ENCODE peak calls at places on chromosomes 2 and 18, in five cellular contexts. M is NCI-H2081; X is GDM1; T is CD8-positive, alpha-beta memory T cell; P is GM23338. J is an unnamed sample.

GRCh38 chr2:237465515-237466227 is 21.4 kb upstream of the MLPH start:
- DNase-seq in M (no peak), X (no peak), T (no peak), P (no peak), J (no peak)

GRCh38 chr2:20350105-20350712 is 435 bp downstream of the PUM2 start:
- DNase-seq in M (peak), X (peak), T (no peak), P (peak), J (no peak)

GRCh38 chr18:60372598-60372997 is at the start of gene MC4R:
- DNase-seq in M (peak), X (no peak), T (no peak), P (peak), J (peak)

GRCh38 chr18:56550121-56550520 is 88.3 kb downstream of the TXNL1 start:
- DNase-seq in M (no peak), X (no peak), T (no peak), P (no peak), J (no peak)

GRCh38 chr2:72973566-72974435 is 56.5 kb downstream of the EMX1 start:
- DNase-seq in M (peak), X (peak), T (no peak), P (peak), J (peak)

GRCh38 chr2:144267209-144267608 is 252.7 kb downstream of the ZEB2 start:
- DNase-seq in M (no peak), X (no peak), T (peak), P (no peak), J (no peak)

GRCh38 chr18:47296462-47296861 is 45.0 kb upstream of the SKOR2 start:
- DNase-seq in M (no peak), X (no peak), T (no peak), P (no peak), J (no peak)

GRCh38 chr2:144770616-144771230 is 250.8 kb upstream of the ZEB2 start:
- DNase-seq in M (no peak), X (no peak), T (no peak), P (no peak), J (no peak)

GRCh38 chr2:100592226-100592625 is 29.4 kb downstream of the PDCL3 start:
- DNase-seq in M (no peak), X (no peak), T (no peak), P (no peak), J (no peak)

GRCh38 chr18:22422909-22423548 is 5.3 kb upstream of the CTAGE1 start:
- DNase-seq in M (no peak), X (no peak), T (no peak), P (no peak), J (no peak)